ENCODE peak calls at places on chromosomes 4 and X, in seven cellular contexts. R is mesenchymal stem cell, X is left ventricle myocardium inferior, V is thyroid gland, L is trophoblast cell, P is adipocyte, W is GM23338. I is an unnamed sample.
A peak's percentile ranks its signal among the peaks of the same experiment; 100 is the strongest.

GRCh38 chr4:123583043-123583442 is 186.4 kb downstream of the SPRY1 start:
- DNase-seq in R (no peak), X (no peak), V (no peak), L (no peak), P (no peak), W (no peak), I (no peak)

GRCh38 chr4:40998680-40999358 is 215.5 kb downstream of the APBB2 start:
- DNase-seq in R (peak; percentile 78), X (no peak), V (no peak), L (peak; percentile 41), P (no peak), W (no peak), I (no peak)

GRCh38 chrX:40176979-40177430 is 79.2 kb upstream of the BCOR start:
- DNase-seq in R (peak; percentile 56), X (no peak), V (peak; percentile 47), L (peak; percentile 10), P (no peak), W (peak; percentile 26), I (no peak)

GRCh38 chr4:78059524-78059889 is 2.4 kb downstream of the FRAS1 start:
- DNase-seq in R (peak; percentile 79), X (peak; percentile 24), V (peak; percentile 80), L (peak; percentile 86), P (peak; percentile 85), W (peak; percentile 97), I (peak; percentile 75)

GRCh38 chr4:181030961-181031360 is 1212.2 kb upstream of the TENM3 start:
- DNase-seq in R (no peak), X (no peak), V (no peak), L (no peak), P (peak; percentile 47), W (no peak), I (no peak)

GRCh38 chr4:14701389-14701788 is 300.9 kb upstream of the CPEB2 start:
- DNase-seq in R (no peak), X (no peak), V (no peak), L (no peak), P (peak; percentile 1), W (no peak), I (no peak)

GRCh38 chrX:115892056-115892708 is 278.4 kb upstream of the AGTR2 start:
- DNase-seq in R (no peak), X (no peak), V (peak; percentile 13), L (no peak), P (no peak), W (no peak), I (peak; percentile 23)

GRCh38 chrX:24282381-24283121 is 31.3 kb downstream of the SUPT20HL2 start:
- DNase-seq in R (peak; percentile 27), X (no peak), V (peak; percentile 5), L (no peak), P (peak; percentile 69), W (peak; percentile 12), I (peak; percentile 10)

GRCh38 chr4:185573651-185574199 is 38.4 kb upstream of the PDLIM3 start:
- DNase-seq in R (peak; percentile 93), X (no peak), V (no peak), L (peak; percentile 92), P (peak; percentile 75), W (peak; percentile 77), I (peak; percentile 68)

GRCh38 chr4:38266616-38267015 is 306.4 kb downstream of the PTTG2 start:
- DNase-seq in R (peak; percentile 56), X (no peak), V (no peak), L (peak; percentile 39), P (peak; percentile 47), W (no peak), I (no peak)

GRCh38 chr4:10106421-10107039 is 10.1 kb downstream of the WDR1 start:
- DNase-seq in R (peak; percentile 95), X (no peak), V (peak; percentile 37), L (peak; percentile 42), P (peak; percentile 96), W (no peak), I (peak; percentile 65)

GRCh38 chr4:156673483-156673882 is 298.1 kb downstream of the PDGFC start:
- DNase-seq in R (peak; percentile 10), X (no peak), V (no peak), L (peak; percentile 50), P (peak; percentile 63), W (no peak), I (no peak)

GRCh38 chr4:57442834-57443291 is 332.7 kb upstream of the IGFBP7 start:
- DNase-seq in R (peak; percentile 23), X (peak; percentile 38), V (peak; percentile 75), L (peak; percentile 77), P (peak; percentile 68), W (peak; percentile 83), I (peak; percentile 57)

GRCh38 chr4:106032851-106033286 is 137.6 kb downstream of the NPNT start:
- DNase-seq in R (peak; percentile 75), X (no peak), V (no peak), L (no peak), P (no peak), W (no peak), I (no peak)

GRCh38 chr4:1194028-1194900 is 21.9 kb upstream of the SPON2 start:
- DNase-seq in R (peak; percentile 45), X (peak; percentile 85), V (peak; percentile 35), L (peak; percentile 17), P (no peak), W (peak; percentile 57), I (peak; percentile 86)

DNA sequence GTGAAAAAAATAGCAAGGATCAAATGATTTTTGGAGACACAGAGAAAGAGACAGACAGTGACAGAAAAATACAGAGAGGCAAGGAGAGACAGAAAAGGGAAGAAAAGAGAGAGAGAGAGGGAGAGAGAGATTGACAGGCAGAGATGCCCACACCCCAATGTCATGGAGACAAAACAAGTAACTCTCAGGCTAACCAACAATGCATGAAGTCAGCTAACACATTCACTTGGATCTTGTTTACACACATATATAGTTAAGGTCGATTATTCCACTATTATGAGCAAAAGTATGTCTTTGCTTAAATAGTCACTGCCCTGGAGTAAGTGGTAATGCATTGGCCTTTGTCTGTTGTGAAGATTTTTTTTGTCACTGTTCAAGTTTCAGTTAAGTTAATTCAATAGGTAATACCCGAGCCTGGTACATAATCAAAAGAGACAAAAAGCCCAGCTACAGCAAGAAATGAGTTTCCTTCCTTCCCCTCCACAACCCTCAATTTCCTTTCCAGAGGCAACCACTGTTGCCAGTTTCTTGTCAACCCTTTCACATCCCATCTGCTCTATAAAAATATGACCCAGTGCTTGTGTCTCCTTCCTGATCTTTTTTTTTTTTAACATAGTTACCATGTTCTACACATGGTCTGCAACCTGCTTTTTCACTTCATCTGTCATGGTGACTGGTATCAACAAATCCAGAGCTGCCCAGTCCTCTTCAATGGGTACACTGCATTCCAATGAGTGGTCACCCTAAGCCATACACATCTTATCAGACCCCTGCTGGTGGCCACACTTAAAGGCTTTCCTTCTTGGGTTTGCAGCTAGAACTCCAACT is 52.1 kb downstream of the PROM1 start:
- DNase-seq in R (no peak), X (no peak), V (no peak), L (no peak), P (no peak), W (no peak), I (no peak)
- H3K36me3 ChIP-seq in R (no peaks in the 10 kb centered on the region), X (no peaks in the 10 kb centered on the region), V (no peaks in the 10 kb centered on the region), L (no peaks in the 10 kb centered on the region), P (no peaks in the 10 kb centered on the region), W (no peaks in the 10 kb centered on the region), I (no peaks in the 10 kb centered on the region)

DNA sequence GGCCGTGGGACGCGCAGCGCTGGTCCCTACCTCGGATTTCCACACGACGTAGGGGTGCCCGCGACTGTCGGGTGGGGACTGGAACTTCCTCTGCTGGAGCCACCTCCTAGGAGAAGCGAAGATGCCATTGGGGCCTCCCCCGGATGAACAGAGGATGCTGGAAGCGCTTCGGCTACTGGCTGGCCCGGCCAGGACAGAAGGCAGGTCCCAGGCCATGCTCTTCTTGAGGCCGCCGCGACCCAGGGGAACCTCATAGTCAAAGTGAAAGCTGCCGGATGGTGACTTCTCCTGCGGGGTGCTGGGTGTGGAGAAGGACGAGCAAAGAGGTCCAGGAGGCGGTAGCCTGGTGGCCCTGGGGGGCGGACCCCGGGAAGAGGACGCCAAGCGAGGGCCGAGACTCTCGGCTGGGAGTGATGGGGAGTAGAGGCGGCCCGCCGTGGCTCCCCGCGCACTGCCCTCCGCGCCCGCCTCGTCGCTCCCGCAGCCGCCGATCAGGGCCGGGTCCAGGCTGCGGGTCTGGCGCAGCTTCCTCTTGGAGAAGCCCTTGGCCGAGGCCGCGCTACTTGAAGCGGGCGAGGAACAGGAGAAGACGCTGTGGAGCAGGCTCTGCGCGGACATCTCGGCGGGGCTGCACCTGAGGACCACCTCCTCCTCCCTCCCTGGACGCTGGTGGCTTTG is 1.4 kb downstream of the ARHGAP6 start:
- DNase-seq in R (peak; percentile 43), X (peak; percentile 15), V (no peak), L (peak; percentile 10), P (peak; percentile 36), W (peak; percentile 16), I (peak; percentile 69)
- H3K4me3 ChIP-seq in R (peak overlapping the region; percentile 66), X (peak overlapping the region; percentile 67), V (no peak overlapping the region), L (peak overlapping the region; percentile 73), P (peak overlapping the region; percentile 82), W (peak overlapping the region; percentile 65), I (peak overlapping the region; percentile 59)

DNA sequence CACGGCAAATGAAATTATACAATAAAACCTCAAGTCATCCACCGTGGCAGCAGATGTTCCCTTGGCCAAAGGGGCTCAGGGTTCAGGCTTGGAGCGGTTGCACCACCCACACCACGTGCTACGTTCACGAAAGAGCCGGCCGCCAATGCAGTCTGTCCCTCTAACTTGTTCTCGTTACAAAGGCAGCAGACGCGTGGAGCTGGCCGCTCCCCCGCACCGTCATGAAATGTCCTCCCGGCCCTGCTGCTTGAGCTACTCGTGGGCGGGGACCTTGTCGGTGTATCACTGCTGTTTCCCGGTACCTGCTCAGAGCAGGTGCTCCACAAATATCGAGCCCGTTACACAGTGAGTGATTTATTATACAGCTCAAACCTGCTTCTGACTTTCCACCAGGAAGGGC is 36.4 kb upstream of the MAN2B2 start:
- DNase-seq in R (no peak), X (no peak), V (no peak), L (no peak), P (no peak), W (no peak), I (peak; percentile 46)
- H3K27me3 ChIP-seq in R (peaks cover 14% of the 10 kb centered on the region), X (peaks cover 75% of the 10 kb centered on the region), V (no peaks in the 10 kb centered on the region), L (no peaks in the 10 kb centered on the region), P (peaks cover 13% of the 10 kb centered on the region), W (no peaks in the 10 kb centered on the region), I (peaks cover 3% of the 10 kb centered on the region)

GRCh38 chr4:2623442-2623841 is 87.0 kb downstream of the FAM193A start:
- DNase-seq in R (no peak), X (no peak), V (no peak), L (no peak), P (no peak), W (no peak), I (no peak)

GRCh38 chr4:2621419-2621818 is 85.0 kb downstream of the FAM193A start:
- DNase-seq in R (no peak), X (no peak), V (no peak), L (no peak), P (no peak), W (no peak), I (no peak)

GRCh38 chr4:2630556-2631273 is 94.3 kb downstream of the FAM193A start:
- DNase-seq in R (no peak), X (no peak), V (no peak), L (no peak), P (no peak), W (peak; percentile 35), I (peak; percentile 52)

GRCh38 chr4:2624782-2625548 is 88.5 kb downstream of the FAM193A start:
- DNase-seq in R (no peak), X (no peak), V (no peak), L (no peak), P (no peak), W (no peak), I (no peak)

DNA sequence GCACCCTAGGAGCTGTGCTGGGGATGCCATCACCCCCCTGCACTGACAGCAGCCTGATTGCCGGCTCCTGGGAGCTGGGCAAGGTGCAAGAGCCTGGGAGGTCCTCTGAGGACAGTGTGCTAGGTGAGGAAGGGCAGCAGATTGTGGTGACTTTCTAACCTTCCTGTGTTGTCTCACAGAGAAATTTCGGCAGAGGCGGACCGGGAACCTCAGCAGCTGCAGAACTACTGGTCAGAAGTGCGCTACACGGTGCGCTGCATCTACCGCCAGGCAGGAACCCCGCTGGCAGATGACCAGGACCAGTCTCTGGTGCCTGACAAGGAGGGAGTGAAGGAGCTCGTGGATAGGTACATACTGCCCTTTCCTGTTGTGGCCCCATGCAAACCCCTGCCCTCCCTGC is 89.8 kb downstream of the FAM193A start:
- DNase-seq in R (no peak), X (no peak), V (no peak), L (no peak), P (no peak), W (no peak), I (no peak)
- H3K36me3 ChIP-seq in R (peaks cover 52% of the 10 kb centered on the region), X (peaks cover 44% of the 10 kb centered on the region), V (peaks cover 29% of the 10 kb centered on the region), L (peaks cover 21% of the 10 kb centered on the region), P (peaks cover 35% of the 10 kb centered on the region), W (peaks cover 3% of the 10 kb centered on the region), I (peaks cover 7% of the 10 kb centered on the region)